ENCODE peak calls at places on chromosomes 7 and 10, in ten cellular contexts. Q is activated CD8-positive, alpha-beta memory T cell treated with anti-CD3 and anti-CD28 coated beads, Interleukin-2, amount 50 U/mL, for 48 hours; J is mesendoderm; S is CD8-positive, alpha-beta memory T cell; T is iris pigment epithelial cell; U is left cardiac atrium; C is GM12865; P is amniotic epithelial cell; W is NCI-H345; X is left ventricle myocardium superior. V is an unnamed sample.

GRCh38 chr7:25139536-25139935 is 14.5 kb upstream of the CYCS start:
- DNase-seq in Q (no peak), J (no peak), S (no peak), T (no peak), U (no peak), C (no peak), P (no peak), W (no peak), X (no peak), V (no peak)

GRCh38 chr10:86956195-86956840 is 1.1 kb downstream of the MMRN2 start:
- DNase-seq in Q (no peak), J (no peak), S (peak), T (no peak), U (no peak), C (no peak), P (no peak), W (no peak), X (no peak), V (no peak)

GRCh38 chr7:7175075-7175695 is 7.2 kb upstream of the C1GALT1 start:
- DNase-seq in Q (no peak), J (no peak), S (no peak), T (no peak), U (no peak), C (no peak), P (no peak), W (no peak), X (no peak), V (no peak)

GRCh38 chr10:59885430-59886134 is 20.8 kb downstream of the CCDC6 start:
- DNase-seq in Q (no peak), J (peak), S (no peak), T (no peak), U (no peak), C (peak), P (no peak), W (no peak), X (no peak), V (no peak)

GRCh38 chr10:60955957-60956425 is 12.0 kb upstream of the RHOBTB1 start:
- DNase-seq in Q (no peak), J (no peak), S (no peak), T (peak), U (no peak), C (no peak), P (peak), W (no peak), X (no peak), V (peak)

GRCh38 chr7:142584765-142585164 is 164.5 kb upstream of the PRSS1 start:
- DNase-seq in Q (no peak), J (no peak), S (no peak), T (peak), U (no peak), C (no peak), P (peak), W (no peak), X (no peak), V (no peak)

GRCh38 chr10:133102415-133103095 is 14.8 kb downstream of the ADGRA1 start:
- DNase-seq in Q (no peak), J (no peak), S (no peak), T (no peak), U (no peak), C (no peak), P (no peak), W (no peak), X (no peak), V (no peak)

GRCh38 chr7:27661776-27662489 is 750 bp downstream of the HIBADH start:
- DNase-seq in Q (peak), J (no peak), S (peak), T (peak), U (peak), C (peak), P (peak), W (peak), X (no peak), V (no peak)

GRCh38 chr10:59019603-59020002 is 156.8 kb upstream of the PHYHIPL start:
- DNase-seq in Q (no peak), J (no peak), S (no peak), T (peak), U (no peak), C (no peak), P (no peak), W (no peak), X (no peak), V (no peak)

GRCh38 chr10:76467104-76467503 is 1035.7 kb downstream of the LRMDA start:
- DNase-seq in Q (no peak), J (no peak), S (no peak), T (no peak), U (no peak), C (no peak), P (no peak), W (no peak), X (no peak), V (no peak)

GRCh38 chr7:9691286-9691685 is 1257.9 kb downstream of the NXPH1 start:
- DNase-seq in Q (no peak), J (peak), S (no peak), T (no peak), U (no peak), C (no peak), P (no peak), W (no peak), X (no peak), V (no peak)

GRCh38 chr10:63273575-63273974 is 140.4 kb downstream of the NRBF2 start:
- DNase-seq in Q (no peak), J (no peak), S (no peak), T (no peak), U (no peak), C (peak), P (no peak), W (no peak), X (no peak), V (no peak)

GRCh38 chr10:121368347-121369025 is 229.8 kb downstream of the FGFR2 start:
- DNase-seq in Q (no peak), J (no peak), S (no peak), T (no peak), U (no peak), C (peak), P (no peak), W (no peak), X (no peak), V (no peak)

GRCh38 chr10:101120884-101121660 is 10.0 kb upstream of the TLX1 start:
- DNase-seq in Q (peak), J (no peak), S (peak), T (no peak), U (no peak), C (peak), P (no peak), W (no peak), X (no peak), V (no peak)

GRCh38 chr7:39252916-39253315 is 275.2 kb downstream of the POU6F2 start:
- DNase-seq in Q (no peak), J (peak), S (no peak), T (peak), U (no peak), C (no peak), P (no peak), W (no peak), X (no peak), V (peak)

GRCh38 chr10:6201511-6201975 is 1.2 kb upstream of the PFKFB3 start:
- DNase-seq in Q (peak), J (peak), S (peak), T (peak), U (peak), C (peak), P (peak), W (peak), X (peak), V (peak)

GRCh38 chr7:38163671-38164070 is 14.4 kb upstream of the STARD3NL start:
- DNase-seq in Q (no peak), J (peak), S (no peak), T (no peak), U (no peak), C (no peak), P (no peak), W (no peak), X (no peak), V (no peak)

GRCh38 chr10:92747600-92747999 is 57.8 kb downstream of the HHEX start:
- DNase-seq in Q (no peak), J (no peak), S (peak), T (no peak), U (no peak), C (peak), P (no peak), W (no peak), X (no peak), V (no peak)

GRCh38 chr10:14665865-14666857 is 108.5 kb downstream of the FAM107B start:
- DNase-seq in Q (no peak), J (no peak), S (no peak), T (peak), U (no peak), C (no peak), P (no peak), W (no peak), X (no peak), V (no peak)

GRCh38 chr10:17504547-17505245 is 50.3 kb upstream of the ST8SIA6 start:
- DNase-seq in Q (no peak), J (peak), S (no peak), T (peak), U (no peak), C (no peak), P (peak), W (no peak), X (no peak), V (peak)

GRCh38 chr7:78019457-78020130 is 221.0 kb downstream of the PHTF2 start:
- DNase-seq in Q (peak), J (peak), S (peak), T (peak), U (peak), C (peak), P (peak), W (peak), X (peak), V (peak)

GRCh38 chr7:84245831-84246230 is 51.2 kb upstream of the SEMA3A start:
- DNase-seq in Q (no peak), J (peak), S (no peak), T (no peak), U (no peak), C (no peak), P (no peak), W (no peak), X (peak), V (no peak)

GRCh38 chr10:50496228-50496627 is 127.5 kb downstream of the SGMS1 start:
- DNase-seq in Q (no peak), J (no peak), S (no peak), T (no peak), U (no peak), C (no peak), P (no peak), W (no peak), X (no peak), V (no peak)

GRCh38 chr10:132516771-132517725 is 20.5 kb upstream of the INPP5A start:
- DNase-seq in Q (peak), J (peak), S (no peak), T (peak), U (peak), C (no peak), P (peak), W (no peak), X (peak), V (peak)

GRCh38 chr7:132782777-132783633 is 206.7 kb upstream of the PLXNA4 start:
- DNase-seq in Q (no peak), J (peak), S (no peak), T (peak), U (no peak), C (no peak), P (peak), W (peak), X (no peak), V (peak)

GRCh38 chr7:132150711-132151110 is 425.6 kb downstream of the PLXNA4 start:
- DNase-seq in Q (no peak), J (no peak), S (no peak), T (no peak), U (no peak), C (no peak), P (no peak), W (no peak), X (no peak), V (no peak)

GRCh38 chr10:43075612-43076003 is 1.3 kb upstream of the RET start:
- DNase-seq in Q (no peak), J (peak), S (no peak), T (peak), U (no peak), C (no peak), P (no peak), W (no peak), X (peak), V (no peak)